ENCODE peak calls at places on chromosomes 6 and 20, in four cellular contexts. One of them, this sample, is unnamed.

GRCh38 chr20:46202758-46203509 is 84.8 kb downstream of the CD40 start:
- DNase-seq in A549: no peak
- DNase-seq in testis: peak; percentile 90
- DNase-seq in adrenal gland: peak; percentile 67
- DNase-seq in this sample: no peak

GRCh38 chr6:167647333-167647732 is 179.4 kb upstream of the AFDN start:
- DNase-seq in adrenal gland: no peak
- DNase-seq in A549: no peak
- DNase-seq in testis: no peak
- DNase-seq in this sample: no peak

GRCh38 chr6:125961117-125961516 is 4.5 kb downstream of the HINT3 start:
- DNase-seq in testis: no peak
- DNase-seq in adrenal gland: no peak
- DNase-seq in A549: no peak
- DNase-seq in this sample: no peak

GRCh38 chr6:108737594-108738546 is 110.4 kb upstream of the ARMC2 start:
- DNase-seq in testis: no peak
- DNase-seq in A549: peak; percentile 43
- DNase-seq in adrenal gland: no peak
- DNase-seq in this sample: peak; percentile 93

GRCh38 chr20:34250005-34250404 is 8.8 kb downstream of the ASIP start:
- DNase-seq in A549: no peak
- DNase-seq in adrenal gland: no peak
- DNase-seq in testis: no peak
- DNase-seq in this sample: no peak

GRCh38 chr6:110284877-110285276 is 73.3 kb downstream of the METTL24 start:
- DNase-seq in testis: no peak
- DNase-seq in A549: no peak
- DNase-seq in adrenal gland: no peak
- DNase-seq in this sample: no peak

GRCh38 chr6:75657327-75657726 is 55.6 kb downstream of the SENP6 start:
- DNase-seq in A549: no peak
- DNase-seq in adrenal gland: no peak
- DNase-seq in testis: no peak
- DNase-seq in this sample: no peak

GRCh38 chr6:108896111-108896661 is 48.0 kb downstream of the ARMC2 start:
- DNase-seq in testis: no peak
- DNase-seq in adrenal gland: no peak
- DNase-seq in A549: no peak
- DNase-seq in this sample: no peak

GRCh38 chr6:122553697-122554096 is 56.5 kb upstream of the PKIB start:
- DNase-seq in A549: no peak
- DNase-seq in adrenal gland: no peak
- DNase-seq in testis: no peak
- DNase-seq in this sample: no peak

GRCh38 chr6:6962086-6962485 is 145.7 kb upstream of the RREB1 start:
- DNase-seq in adrenal gland: no peak
- DNase-seq in A549: no peak
- DNase-seq in testis: no peak
- DNase-seq in this sample: no peak

GRCh38 chr6:140541288-140541687 is 1166.8 kb upstream of the CITED2 start:
- DNase-seq in A549: no peak
- DNase-seq in adrenal gland: no peak
- DNase-seq in testis: no peak
- DNase-seq in this sample: no peak

GRCh38 chr6:119602215-119603178 is 252.9 kb upstream of the MAN1A1 start:
- DNase-seq in testis: no peak
- DNase-seq in A549: no peak
- DNase-seq in adrenal gland: no peak
- DNase-seq in this sample: no peak

GRCh38 chr6:24596717-24597116 is 49.3 kb downstream of the KIAA0319 start:
- DNase-seq in testis: no peak
- DNase-seq in A549: no peak
- DNase-seq in adrenal gland: no peak
- DNase-seq in this sample: no peak

GRCh38 chr20:51966296-51966971 is 164.1 kb upstream of the SALL4 start:
- DNase-seq in A549: peak; percentile 71
- DNase-seq in adrenal gland: peak; percentile 30
- DNase-seq in testis: peak; percentile 86
- DNase-seq in this sample: peak; percentile 23

GRCh38 chr20:45359069-45359405 is 3.9 kb upstream of the SYS1 start:
- DNase-seq in A549: no peak
- DNase-seq in testis: peak; percentile 81
- DNase-seq in adrenal gland: peak; percentile 88
- DNase-seq in this sample: no peak

GRCh38 chr20:37943501-37944455 is 40.9 kb downstream of the VSTM2L start:
- DNase-seq in adrenal gland: no peak
- DNase-seq in A549: no peak
- DNase-seq in testis: no peak
- DNase-seq in this sample: peak; percentile 72

GRCh38 chr6:108805611-108806181 is 42.5 kb upstream of the ARMC2 start:
- DNase-seq in adrenal gland: peak; percentile 24
- DNase-seq in A549: no peak
- DNase-seq in testis: no peak
- DNase-seq in this sample: no peak

GRCh38 chr6:31462964-31463940 is 34.7 kb upstream of the MICB start:
- DNase-seq in A549: peak; percentile 76
- DNase-seq in adrenal gland: peak; percentile 93
- DNase-seq in testis: peak; percentile 95
- DNase-seq in this sample: peak; percentile 98

GRCh38 chr6:6543181-6543879 is 45.2 kb upstream of the LY86 start:
- DNase-seq in testis: peak; percentile 16
- DNase-seq in A549: no peak
- DNase-seq in adrenal gland: no peak
- DNase-seq in this sample: no peak

GRCh38 chr6:1705630-1706029 is 95.9 kb downstream of the FOXC1 start:
- DNase-seq in testis: no peak
- DNase-seq in adrenal gland: no peak
- DNase-seq in A549: no peak
- DNase-seq in this sample: no peak

GRCh38 chr20:48875914-48876240 is 45.6 kb upstream of the ARFGEF2 start:
- DNase-seq in testis: no peak
- DNase-seq in A549: no peak
- DNase-seq in adrenal gland: no peak
- DNase-seq in this sample: peak; percentile 65

GRCh38 chr6:165649152-165649551 is 13.9 kb downstream of the PDE10A start:
- DNase-seq in adrenal gland: no peak
- DNase-seq in testis: no peak
- DNase-seq in A549: no peak
- DNase-seq in this sample: no peak

GRCh38 chr6:64113703-64114102 is 478.1 kb downstream of the PHF3 start:
- DNase-seq in adrenal gland: no peak
- DNase-seq in testis: no peak
- DNase-seq in A549: no peak
- DNase-seq in this sample: no peak

GRCh38 chr6:45699663-45700062 is 316.0 kb downstream of the CLIC5 start:
- DNase-seq in A549: no peak
- DNase-seq in testis: no peak
- DNase-seq in adrenal gland: no peak
- DNase-seq in this sample: no peak

GRCh38 chr6:79377830-79378460 is 143.5 kb upstream of the HMGN3 start:
- DNase-seq in A549: no peak
- DNase-seq in testis: no peak
- DNase-seq in adrenal gland: peak; percentile 21
- DNase-seq in this sample: no peak

GRCh38 chr6:32941412-32941784 is 570 bp upstream of the HLA-DMB start:
- DNase-seq in adrenal gland: no peak
- DNase-seq in testis: no peak
- DNase-seq in A549: no peak
- DNase-seq in this sample: no peak

GRCh38 chr20:48690888-48691287 is 136.9 kb downstream of the PREX1 start:
- DNase-seq in adrenal gland: peak; percentile 47
- DNase-seq in testis: peak; percentile 52
- DNase-seq in A549: no peak
- DNase-seq in this sample: no peak

GRCh38 chr6:114453737-114454276 is 111.0 kb upstream of the HS3ST5 start:
- DNase-seq in A549: no peak
- DNase-seq in testis: no peak
- DNase-seq in adrenal gland: no peak
- DNase-seq in this sample: no peak
- TF ChIP-seq CTCF in A549: no peak
- TF ChIP-seq CTCF in testis: no peak
- TF ChIP-seq CTCF in adrenal gland: no peak
- TF ChIP-seq CTCF in this sample: no peak

GRCh38 chr6:149963212-149963461 is 606 bp upstream of the ULBP1 start:
- DNase-seq in testis: peak; percentile 69
- DNase-seq in A549: peak; percentile 43
- DNase-seq in adrenal gland: peak; percentile 26
- DNase-seq in this sample: peak; percentile 80
- H3K4me3 ChIP-seq in testis: no peak overlapping the region
- H3K4me3 ChIP-seq in A549: peak overlapping the region; percentile 47
- H3K4me3 ChIP-seq in adrenal gland: peak overlapping the region; percentile 51
- H3K4me3 ChIP-seq in this sample: peak overlapping the region; percentile 29

DNA sequence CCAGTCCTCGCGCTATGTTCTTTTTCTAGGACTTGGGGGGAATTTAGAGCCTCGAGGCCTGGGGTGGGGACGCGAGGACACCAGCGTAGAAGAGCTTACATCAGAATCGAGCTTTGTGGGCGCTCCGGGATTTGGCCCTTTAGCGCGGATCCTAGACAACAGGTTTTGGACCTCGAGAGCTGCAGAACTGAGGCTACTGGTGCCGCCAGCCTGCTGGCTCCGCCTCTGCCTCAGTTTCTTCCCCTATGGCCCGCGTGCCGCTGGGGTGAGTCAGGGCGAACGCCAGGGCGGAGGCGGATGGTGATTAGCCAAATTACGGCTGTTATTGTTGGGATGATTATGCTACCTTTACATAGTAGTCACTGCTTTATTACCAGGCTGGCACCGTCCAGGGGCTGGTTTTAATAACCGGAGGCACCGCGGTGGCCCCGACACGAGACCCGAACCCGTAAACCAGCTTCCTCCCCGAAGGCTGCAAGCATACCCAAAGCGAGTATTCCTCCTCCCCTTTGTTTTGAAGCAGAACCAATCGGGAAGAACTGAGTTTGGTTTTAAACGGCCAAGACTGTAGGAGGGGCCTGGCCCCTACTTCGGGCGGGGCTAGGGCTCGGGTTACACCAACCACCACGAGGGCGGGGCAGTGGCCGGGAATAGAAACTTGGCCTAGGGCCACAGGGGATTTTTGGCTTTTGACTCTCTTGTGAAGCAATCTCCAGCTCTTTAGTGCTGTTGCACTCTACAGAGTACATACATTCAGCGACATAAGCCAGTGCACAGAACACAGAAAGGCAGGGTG is 639 bp upstream of the GTPBP2 start:
- DNase-seq in adrenal gland: peak; percentile 96
- DNase-seq in A549: peak; percentile 97
- DNase-seq in testis: peak; percentile 96
- DNase-seq in this sample: peak; percentile 99
- TF ChIP-seq POLR2A in adrenal gland: peak; percentile 98
- TF ChIP-seq POLR2A in A549: no peak
- TF ChIP-seq POLR2A in testis: no peak
- TF ChIP-seq POLR2A in this sample: no peak

GRCh38 chr6:26319405-26320128 is 45.4 kb upstream of the BTN3A2 start:
- DNase-seq in testis: no peak
- DNase-seq in adrenal gland: no peak
- DNase-seq in A549: no peak
- DNase-seq in this sample: no peak
- TF ChIP-seq CTCF in testis: no peak
- TF ChIP-seq CTCF in adrenal gland: no peak
- TF ChIP-seq CTCF in A549: no peak
- TF ChIP-seq CTCF in this sample: no peak

GRCh38 chr20:21396045-21396893 is 1.1 kb downstream of the NKX2-4 start:
- DNase-seq in adrenal gland: no peak
- DNase-seq in testis: peak; percentile 36
- DNase-seq in A549: no peak
- DNase-seq in this sample: no peak

GRCh38 chr20:21398505-21399057 is 1.3 kb upstream of the NKX2-4 start:
- DNase-seq in adrenal gland: no peak
- DNase-seq in testis: no peak
- DNase-seq in A549: no peak
- DNase-seq in this sample: no peak

GRCh38 chr20:21396921-21397340 is 395 bp downstream of the NKX2-4 start:
- DNase-seq in adrenal gland: no peak
- DNase-seq in A549: no peak
- DNase-seq in testis: no peak
- DNase-seq in this sample: no peak

GRCh38 chr20:21398109-21398480 is 769 bp upstream of the NKX2-4 start:
- DNase-seq in A549: no peak
- DNase-seq in adrenal gland: no peak
- DNase-seq in testis: no peak
- DNase-seq in this sample: no peak

DNA sequence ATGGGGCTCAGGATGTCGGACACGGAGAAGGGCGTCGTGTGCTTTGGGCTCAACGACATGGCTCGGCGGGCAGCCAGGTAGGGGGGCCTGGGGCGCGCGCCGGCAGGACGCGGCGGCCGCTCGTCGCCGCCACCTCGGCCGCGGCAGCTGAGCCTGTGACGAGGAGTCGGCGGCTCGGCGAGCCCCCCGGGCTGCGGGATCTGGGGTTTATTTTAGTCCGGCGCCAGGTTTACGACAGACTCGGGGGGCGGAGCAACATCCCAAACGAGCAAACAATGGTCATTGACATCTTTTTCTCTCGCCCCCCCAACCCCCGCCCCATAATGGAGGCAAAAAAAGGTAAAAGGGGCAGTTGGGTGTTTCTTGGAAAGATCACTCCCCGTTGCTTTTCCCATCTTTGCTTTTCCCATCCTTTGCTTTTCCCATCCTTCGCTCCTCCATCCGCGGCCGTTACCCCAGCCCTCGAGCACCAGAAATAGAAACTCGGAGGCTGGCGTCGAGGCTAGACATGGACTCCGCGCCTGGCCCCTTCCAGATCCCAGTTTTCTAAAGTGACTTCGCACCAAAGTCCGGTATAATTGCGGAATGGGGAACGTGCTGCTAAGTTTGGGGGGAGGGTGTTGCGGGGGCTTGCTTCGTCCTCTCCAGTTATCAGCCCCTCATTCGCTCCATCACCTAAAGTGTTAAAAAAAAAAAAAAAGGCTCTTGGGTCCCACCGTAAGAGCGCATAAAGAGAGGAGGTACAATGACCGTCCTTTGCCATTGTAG is at the start of gene NKX2-4:
- DNase-seq in testis: peak; percentile 32
- DNase-seq in adrenal gland: no peak
- DNase-seq in A549: no peak
- DNase-seq in this sample: no peak
- H3K4me3 ChIP-seq in testis: peak within 1 kb of the TSS; percentile 56
- H3K4me3 ChIP-seq in adrenal gland: peak within 1 kb of the TSS; percentile 35
- H3K4me3 ChIP-seq in A549: peak within 1 kb of the TSS; percentile 63
- H3K4me3 ChIP-seq in this sample: no peak within 1 kb of the TSS